ENCODE peak calls at places on chromosomes 6 and 20, in seven cellular contexts. L, Y, U, V, H, J and D are unnamed samples.

GRCh38 chr6:135113855-135114254 is 59.2 kb upstream of the HBS1L start:
- DNase-seq in L (no peak), J (no peak), U (no peak), H (no peak), V (no peak), Y (no peak), D (no peak)

GRCh38 chr6:133945158-133945557 is 7.9 kb upstream of the TBPL1 start:
- DNase-seq in U (no peak), H (no peak), L (peak; percentile 16), V (no peak), Y (no peak), J (no peak), D (no peak)

GRCh38 chr6:63509652-63510352 is 62.5 kb upstream of the LOC128125822 start:
- DNase-seq in Y (no peak), U (no peak), J (no peak), H (no peak), L (peak; percentile 99), V (no peak), D (no peak)

GRCh38 chr6:32886674-32887383 is 32.8 kb downstream of the PSMB9 start:
- DNase-seq in U (no peak), H (no peak), Y (no peak), J (no peak), V (no peak), L (no peak), D (no peak)

GRCh38 chr6:155832596-155832995 is 377.0 kb upstream of the NOX3 start:
- DNase-seq in L (peak; percentile 13), H (no peak), Y (no peak), V (no peak), U (no peak), J (no peak), D (no peak)

GRCh38 chr6:37429352-37429750 is 3.7 kb upstream of the CMTR1 start:
- DNase-seq in U (no peak), Y (no peak), J (no peak), L (no peak), H (no peak), V (no peak), D (peak; percentile 16)

GRCh38 chr20:48897298-48898044 is 24.0 kb upstream of the ARFGEF2 start:
- DNase-seq in J (no peak), U (no peak), L (no peak), V (no peak), H (no peak), Y (peak; percentile 35), D (peak; percentile 45)

GRCh38 chr20:37538003-37538402 is 10.3 kb upstream of the BLCAP start:
- DNase-seq in L (peak; percentile 48), V (no peak), H (no peak), U (no peak), J (no peak), Y (no peak), D (no peak)

GRCh38 chr20:62485062-62485700 is 9.4 kb upstream of the GATA5 start:
- DNase-seq in U (no peak), Y (no peak), J (no peak), H (peak; percentile 67), V (no peak), L (no peak), D (no peak)

GRCh38 chr20:31603822-31604566 is 1.1 kb upstream of the ID1 start:
- DNase-seq in Y (peak; percentile 96), J (peak; percentile 96), L (peak; percentile 100), V (peak; percentile 90), U (peak; percentile 28), H (peak; percentile 87), D (peak; percentile 97)

GRCh38 chr6:53165333-53165732 is 16.7 kb upstream of the GCM1 start:
- DNase-seq in J (no peak), V (no peak), U (no peak), L (no peak), H (no peak), Y (no peak), D (no peak)

GRCh38 chr6:158662607-158663464 is 13.0 kb downstream of the SYTL3 start:
- DNase-seq in Y (no peak), L (no peak), V (no peak), U (no peak), J (no peak), H (no peak), D (no peak)

GRCh38 chr20:25254986-25255680 is 7.2 kb downstream of the PYGB start:
- DNase-seq in U (no peak), L (no peak), H (no peak), V (peak; percentile 68), J (no peak), Y (no peak), D (peak; percentile 72)

GRCh38 chr6:161487694-161488093 is 213.8 kb upstream of the AGPAT4 start:
- DNase-seq in U (no peak), L (no peak), V (no peak), H (no peak), J (no peak), Y (no peak), D (no peak)

GRCh38 chr20:46832555-46832954 is 62.1 kb upstream of the EYA2 start:
- DNase-seq in U (no peak), J (no peak), V (no peak), Y (no peak), H (no peak), L (no peak), D (no peak)

GRCh38 chr6:97958143-97958542 is 675.1 kb upstream of the MMS22L start:
- DNase-seq in H (no peak), J (peak; percentile 57), Y (no peak), U (no peak), V (no peak), L (no peak), D (peak; percentile 1)

GRCh38 chr20:44590980-44591778 is 8.8 kb downstream of the PKIG start:
- DNase-seq in Y (no peak), L (no peak), H (no peak), V (no peak), J (no peak), U (no peak), D (no peak)

GRCh38 chr20:39812116-39812515 is 850.0 kb downstream of the DHX35 start:
- DNase-seq in Y (no peak), H (no peak), V (no peak), J (no peak), U (no peak), L (no peak), D (no peak)

GRCh38 chr6:70956451-70957283 is at the start of gene B3GAT2:
- DNase-seq in J (peak; percentile 76), U (no peak), L (no peak), H (no peak), Y (no peak), V (peak; percentile 70), D (no peak)

GRCh38 chr20:9269280-9269971 is 200.5 kb downstream of the PLCB4 start:
- DNase-seq in H (no peak), U (no peak), L (no peak), Y (no peak), J (no peak), V (no peak), D (no peak)

GRCh38 chr6:106527979-106528378 is 101.3 kb downstream of the RTN4IP1 start:
- DNase-seq in U (no peak), V (no peak), J (no peak), H (no peak), L (no peak), Y (peak; percentile 83), D (no peak)

GRCh38 chr6:85923013-85923430 is 280.3 kb upstream of the SYNCRIP start:
- DNase-seq in J (peak; percentile 56), U (peak; percentile 13), H (no peak), Y (peak; percentile 22), V (peak; percentile 53), L (peak; percentile 41), D (peak; percentile 66)

GRCh38 chr6:150652848-150653613 is 53.3 kb downstream of the PLEKHG1 start:
- DNase-seq in Y (no peak), H (no peak), L (no peak), U (no peak), V (no peak), J (no peak), D (no peak)

GRCh38 chr6:42138630-42139619 is 3.5 kb downstream of the C6orf132 start:
- DNase-seq in J (no peak), Y (no peak), U (no peak), H (no peak), L (peak; percentile 77), V (no peak), D (peak; percentile 88)

GRCh38 chr20:542777-543368 is 717 bp downstream of the CSNK2A1 start:
- DNase-seq in V (no peak), H (no peak), U (no peak), L (no peak), J (no peak), Y (no peak), D (no peak)

GRCh38 chr6:153117986-153118886 is 12.8 kb downstream of the RGS17 start:
- DNase-seq in V (no peak), Y (peak; percentile 21), J (no peak), L (no peak), H (no peak), U (peak; percentile 57), D (no peak)
- TF ChIP-seq JUND in V (peak; percentile 42), Y (peak; percentile 75), J (no peak), L (no peak), H (no peak), U (peak; percentile 69), D (no peak)

DNA sequence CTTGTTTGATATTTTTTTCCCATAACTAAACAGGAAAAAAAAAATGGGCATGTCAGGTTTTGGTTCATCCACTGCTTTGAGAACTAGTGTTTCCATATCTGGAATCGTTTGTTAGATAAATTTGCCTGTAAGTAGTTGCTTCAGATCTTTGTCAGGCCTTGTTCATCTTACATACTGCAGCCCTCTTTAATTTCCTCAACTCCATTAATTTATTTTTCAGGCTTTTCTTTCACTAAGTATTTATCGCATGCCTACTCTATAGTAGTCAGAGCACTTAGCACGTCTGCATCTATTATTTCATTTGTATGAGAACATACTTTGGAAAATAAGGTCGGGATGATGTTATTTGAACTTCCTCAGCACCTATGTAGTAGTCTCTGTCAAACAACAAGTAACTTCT is 80.9 kb downstream of the CAP2 start:
- DNase-seq in U (no peak), J (no peak), H (no peak), Y (no peak), V (no peak), L (no peak), D (no peak)
- TF ChIP-seq JUND in U (no peak), J (no peak), H (no peak), Y (no peak), V (no peak), L (no peak), D (no peak)

GRCh38 chr6:27503436-27504030 is 30.6 kb upstream of the ZNF184 start:
- DNase-seq in Y (peak; percentile 72), H (peak; percentile 69), U (peak; percentile 73), L (peak; percentile 82), V (peak; percentile 47), J (peak; percentile 96), D (peak; percentile 76)
- TF ChIP-seq JUND in Y (no peak), H (no peak), U (no peak), L (no peak), V (no peak), J (no peak), D (no peak)

GRCh38 chr6:7993399-7993798 is 70.8 kb downstream of the BLOC1S5 start:
- DNase-seq in V (no peak), L (no peak), J (no peak), U (no peak), H (no peak), Y (no peak), D (no peak)

GRCh38 chr6:7993952-7994351 is 70.2 kb downstream of the BLOC1S5 start:
- DNase-seq in H (no peak), U (no peak), J (no peak), Y (no peak), V (no peak), L (no peak), D (no peak)

GRCh38 chr6:7991536-7991935 is 72.7 kb downstream of the BLOC1S5 start:
- DNase-seq in H (no peak), V (no peak), U (no peak), L (no peak), J (no peak), Y (no peak), D (no peak)

GRCh38 chr6:7996538-7997225 is 67.5 kb downstream of the BLOC1S5 start:
- DNase-seq in L (peak; percentile 31), V (peak; percentile 57), J (no peak), H (no peak), U (no peak), Y (no peak), D (no peak)

GRCh38 chr6:7991992-7992815 is 72.0 kb downstream of the BLOC1S5 start:
- DNase-seq in V (peak; percentile 53), U (peak; percentile 13), Y (peak; percentile 24), L (peak; percentile 69), J (no peak), H (peak; percentile 43), D (peak; percentile 34)
- TF ChIP-seq JUND in V (peak; percentile 56), U (no peak), Y (no peak), L (no peak), J (no peak), H (no peak), D (no peak)